ENCODE peak calls at places on chromosome 2, in nine cellular contexts. R is Panc1; H is colonic mucosa; W is CD8-positive, alpha-beta T cell; U is osteoblast; J is HL-60; F is A549; O is PC-9; A is AG04450. K is an unnamed sample.

GRCh38 chr2:209872675-209873074 is 101.0 kb downstream of the UNC80 start:
- DNase-seq in J (no peak), U (peak; percentile 8), H (no peak), F (no peak), R (no peak), W (no peak), A (no peak), O (peak; percentile 72), K (no peak)

GRCh38 chr2:8571792-8572499 is 109.9 kb upstream of the ID2 start:
- DNase-seq in J (no peak), H (peak; percentile 68), A (no peak), R (no peak), U (peak; percentile 50), W (no peak), F (no peak), O (no peak), K (no peak)

GRCh38 chr2:10305254-10305635 is 2.5 kb downstream of the HPCAL1 start:
- DNase-seq in W (no peak), H (no peak), J (no peak), O (peak; percentile 34), A (no peak), F (no peak), U (peak; percentile 83), R (no peak), K (peak; percentile 80)

GRCh38 chr2:59988337-59988736 is 565.1 kb downstream of the BCL11A start:
- DNase-seq in H (no peak), R (no peak), W (no peak), J (no peak), O (no peak), U (no peak), A (no peak), F (no peak), K (no peak)

GRCh38 chr2:218716070-218716469 is 5.4 kb downstream of the TTLL4 start:
- DNase-seq in W (no peak), A (peak; percentile 10), R (no peak), O (no peak), H (no peak), J (no peak), U (peak; percentile 76), F (no peak), K (no peak)

GRCh38 chr2:183242937-183243336 is 118.7 kb downstream of the NUP35 start:
- DNase-seq in J (no peak), H (no peak), A (no peak), R (no peak), F (no peak), O (no peak), U (no peak), W (no peak), K (no peak)

GRCh38 chr2:1584051-1584531 is 160.2 kb downstream of the PXDN start:
- DNase-seq in R (no peak), W (no peak), O (no peak), J (no peak), U (no peak), A (no peak), H (no peak), F (no peak), K (no peak)

GRCh38 chr2:55425449-55425848 is 5.8 kb upstream of the CCDC88A start:
- DNase-seq in R (peak; percentile 72), F (peak; percentile 55), U (peak; percentile 91), O (peak; percentile 29), W (no peak), A (peak; percentile 42), J (peak; percentile 34), H (no peak), K (no peak)

GRCh38 chr2:128490881-128491778 is 172.5 kb upstream of the HS6ST1 start:
- DNase-seq in F (no peak), A (no peak), R (no peak), J (peak; percentile 15), H (no peak), U (peak; percentile 39), W (no peak), O (no peak), K (no peak)

GRCh38 chr2:6590442-6590841 is 275.3 kb downstream of the CMPK2 start:
- DNase-seq in A (no peak), W (no peak), O (no peak), H (no peak), J (no peak), F (no peak), R (no peak), U (no peak), K (no peak)

GRCh38 chr2:59684101-59684770 is 869.2 kb downstream of the BCL11A start:
- DNase-seq in U (no peak), W (no peak), R (no peak), H (no peak), J (no peak), A (no peak), F (no peak), O (no peak), K (no peak)

GRCh38 chr2:211879323-211879722 is 659.3 kb downstream of the ERBB4 start:
- DNase-seq in R (no peak), W (no peak), F (no peak), A (no peak), H (no peak), O (no peak), J (peak; percentile 18), U (no peak), K (no peak)

GRCh38 chr2:173654146-173654895 is 299.6 kb downstream of the CDCA7 start:
- DNase-seq in H (no peak), A (no peak), O (no peak), R (no peak), J (no peak), F (no peak), U (no peak), W (no peak), K (no peak)

GRCh38 chr2:37984176-37984575 is 59.1 kb downstream of the RMDN2 start:
- DNase-seq in F (no peak), W (no peak), U (no peak), J (no peak), O (no peak), A (no peak), R (no peak), H (no peak), K (no peak)

GRCh38 chr2:37984589-37984988 is 59.5 kb downstream of the RMDN2 start:
- DNase-seq in J (no peak), R (no peak), H (no peak), W (no peak), O (no peak), A (no peak), F (no peak), U (no peak), K (no peak)

GRCh38 chr2:37983719-37984118 is 58.6 kb downstream of the RMDN2 start:
- DNase-seq in J (no peak), U (no peak), O (no peak), A (no peak), R (no peak), F (no peak), H (no peak), W (no peak), K (no peak)

GRCh38 chr2:37982847-37983246 is 57.8 kb downstream of the RMDN2 start:
- DNase-seq in W (no peak), R (no peak), A (no peak), J (no peak), H (no peak), U (no peak), O (no peak), F (no peak), K (no peak)

GRCh38 chr2:37982147-37982582 is 57.1 kb downstream of the RMDN2 start:
- DNase-seq in O (peak; percentile 61), U (peak; percentile 54), H (peak; percentile 73), J (peak; percentile 61), A (no peak), F (no peak), W (peak; percentile 17), R (peak; percentile 47), K (peak; percentile 59)
- H3K4me3 ChIP-seq in O (no peak overlapping the region), U (peak overlapping the region; percentile 34), H (no peak overlapping the region), J (no peak overlapping the region), A (no peak overlapping the region), F (peak overlapping the region; percentile 29), W (no peak overlapping the region), R (peak overlapping the region; percentile 14), K (no peak overlapping the region)

GRCh38 chr2:134842930-134843490 is 4.6 kb downstream of the ACMSD start:
- DNase-seq in J (no peak), H (no peak), A (no peak), W (no peak), F (no peak), R (no peak), U (no peak), O (peak; percentile 33), K (no peak)

GRCh38 chr2:134845028-134845427 is 6.6 kb downstream of the ACMSD start:
- DNase-seq in O (no peak), H (no peak), W (no peak), R (no peak), J (no peak), F (no peak), U (no peak), A (no peak), K (no peak)

GRCh38 chr2:134843968-134844367 is 5.6 kb downstream of the ACMSD start:
- DNase-seq in F (no peak), O (no peak), R (no peak), A (no peak), J (no peak), H (no peak), W (no peak), U (no peak), K (no peak)

GRCh38 chr2:134845719-134846118 is 7.3 kb downstream of the ACMSD start:
- DNase-seq in U (peak; percentile 83), A (no peak), O (no peak), J (no peak), R (no peak), H (no peak), W (no peak), F (no peak), K (no peak)

GRCh38 chr2:134846213-134846612 is 7.8 kb downstream of the ACMSD start:
- DNase-seq in R (no peak), A (no peak), H (no peak), O (no peak), F (no peak), J (no peak), U (no peak), W (no peak), K (no peak)
- H3K27ac ChIP-seq in R (no peak overlapping the region), A (no peak overlapping the region), H (no peak overlapping the region), O (no peak overlapping the region), F (no peak overlapping the region), J (no peak overlapping the region), U (no peak overlapping the region), W (no peak overlapping the region), K (no peak overlapping the region)

GRCh38 chr2:199850718-199851498 is at the start of gene FTCDNL1:
- DNase-seq in W (peak; percentile 27), J (peak; percentile 75), U (peak; percentile 93), H (peak; percentile 85), F (peak; percentile 23), R (peak; percentile 39), O (peak; percentile 70), A (no peak), K (no peak)
- TF ChIP-seq CTCF in W (peak; percentile 48), J (peak; percentile 1), U (peak; percentile 63), H (peak; percentile 40), F (peak; percentile 79), R (peak; percentile 87), O (peak; percentile 67), A (peak; percentile 70), K (peak; percentile 22)

DNA sequence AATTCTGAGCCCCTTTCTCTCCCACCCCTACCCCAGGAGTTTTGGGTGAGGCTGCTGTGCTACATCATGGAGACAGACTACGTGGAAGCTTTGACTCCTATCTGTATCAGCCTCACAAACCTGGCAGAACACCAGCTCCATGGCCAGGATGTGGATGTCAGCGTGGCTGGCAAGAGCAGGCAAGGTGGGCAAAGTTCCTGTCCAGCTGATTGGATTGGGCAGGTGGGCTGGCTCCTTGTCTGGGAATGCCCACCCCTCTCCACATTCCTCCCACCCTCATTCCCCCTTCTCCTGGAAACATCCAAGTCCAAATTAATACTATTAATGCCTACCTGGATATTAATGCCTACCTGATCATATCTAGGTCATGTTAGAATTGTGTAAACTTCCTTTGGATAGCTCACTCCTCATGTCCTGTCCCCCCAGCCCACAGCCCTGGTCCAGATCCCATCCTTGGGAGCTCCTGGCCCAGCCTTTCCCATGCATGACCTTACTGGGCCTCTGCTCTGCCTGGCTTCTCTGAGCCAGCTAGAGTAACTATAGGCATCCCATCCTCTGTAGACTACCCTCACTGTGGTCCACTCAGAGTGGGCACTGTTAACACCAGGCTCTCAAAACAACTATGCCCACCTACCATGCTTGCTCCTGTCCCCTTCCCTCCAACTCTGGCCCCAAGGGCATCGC is 24.1 kb downstream of the MROH2A start:
- DNase-seq in O (no peak), J (no peak), R (no peak), A (no peak), H (peak; percentile 12), W (no peak), F (no peak), U (no peak), K (no peak)
- H3K4me3 ChIP-seq in O (no peak overlapping the region), J (no peak overlapping the region), R (no peak overlapping the region), A (no peak overlapping the region), H (no peak overlapping the region), W (no peak overlapping the region), F (no peak overlapping the region), U (no peak overlapping the region), K (no peak overlapping the region)

K was measured in DND-41.